ENCODE peak calls at places on chromosomes 6 and 20, in eight cellular contexts. R is vagina, N is sigmoid colon, I is H1, P is HCT116, Y is stomach, O is endothelial cell of umbilical vein, L is GM12878. E is an unnamed sample.
A peak's percentile ranks its signal among the peaks of the same experiment; 100 is the strongest.

GRCh38 chr20:11001767-11002540 is 328.2 kb upstream of the JAG1 start:
- DNase-seq in Y (no peak), P (peak; percentile 95), I (peak; percentile 17), O (peak; percentile 71), N (no peak), R (no peak), L (no peak), E (no peak)

GRCh38 chr20:21395666-21396044 is 1.7 kb downstream of the NKX2-4 start:
- DNase-seq in R (no peak), I (no peak), Y (no peak), P (no peak), L (no peak), O (no peak), N (no peak), E (no peak)

GRCh38 chr20:36929290-36929689 is 22.2 kb downstream of the SAMHD1 start:
- DNase-seq in R (no peak), P (no peak), O (no peak), Y (no peak), N (no peak), L (no peak), I (no peak), E (peak; percentile 20)

GRCh38 chr6:3943373-3943772 is 94.2 kb downstream of the FAM50B start:
- DNase-seq in O (peak; percentile 89), I (no peak), P (no peak), N (no peak), L (no peak), R (no peak), Y (no peak), E (no peak)

GRCh38 chr20:40323411-40323810 is 365.6 kb downstream of the MAFB start:
- DNase-seq in Y (no peak), N (no peak), P (no peak), R (no peak), L (no peak), O (no peak), I (no peak), E (no peak)

GRCh38 chr6:33199687-33200233 is 705 bp downstream of the RXRB start:
- DNase-seq in Y (peak; percentile 75), L (no peak), I (peak; percentile 73), O (peak; percentile 53), P (peak; percentile 74), N (peak; percentile 86), R (no peak), E (peak; percentile 94)

GRCh38 chr6:43496370-43497128 is 13.6 kb downstream of the LRRC73 start:
- DNase-seq in L (no peak), P (no peak), I (no peak), N (no peak), R (no peak), Y (no peak), O (peak; percentile 27), E (no peak)

GRCh38 chr20:50546729-50547314 is 36.6 kb downstream of the PTPN1 start:
- DNase-seq in Y (no peak), I (no peak), L (no peak), P (no peak), O (no peak), N (no peak), R (no peak), E (no peak)

GRCh38 chr6:42313038-42313437 is 95.4 kb upstream of the MRPS10 start:
- DNase-seq in I (no peak), Y (no peak), O (no peak), P (no peak), N (no peak), R (no peak), L (no peak), E (no peak)

GRCh38 chr6:33613794-33614166 is 7.3 kb upstream of the ITPR3 start:
- DNase-seq in Y (peak; percentile 49), N (peak; percentile 78), I (no peak), L (no peak), R (no peak), P (no peak), O (peak; percentile 42), E (no peak)

GRCh38 chr6:9502991-9503761 is 911.7 kb downstream of the TFAP2A start:
- DNase-seq in Y (no peak), O (peak; percentile 93), R (no peak), I (no peak), L (no peak), N (no peak), P (no peak), E (no peak)
- H3K4me3 ChIP-seq in Y (no peak overlapping the region), O (no peak overlapping the region), R (no peak overlapping the region), I (no peak overlapping the region), L (no peak overlapping the region), N (no peak overlapping the region), P (no peak overlapping the region), E (no peak overlapping the region)

DNA sequence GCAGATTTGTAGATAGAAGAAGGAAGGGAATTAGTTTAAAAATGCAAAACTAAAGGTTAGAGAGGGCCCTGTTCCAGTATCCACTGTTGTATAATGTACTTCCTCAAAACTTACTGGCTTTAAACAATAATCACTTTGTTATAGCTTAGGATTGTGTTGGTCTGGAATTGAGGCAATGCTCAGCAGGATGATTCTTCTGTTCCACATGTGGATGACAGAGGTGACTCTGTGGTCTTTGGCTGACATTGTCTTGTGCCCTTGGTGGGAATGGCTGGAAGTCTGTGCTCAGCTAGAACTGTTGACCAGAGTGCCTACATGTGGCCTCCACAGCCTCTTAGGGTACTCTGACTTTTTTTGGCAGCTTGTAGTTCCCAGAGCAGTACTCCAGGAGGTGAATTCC is 143.4 kb downstream of the AIG1 start:
- DNase-seq in L (no peak), N (no peak), I (no peak), Y (no peak), R (no peak), P (no peak), O (no peak), E (no peak)
- TF ChIP-seq POLR2AphosphoS5 in L (no peak), N (no peak), I (no peak), Y (no peak), R (no peak), P (no peak), O (no peak), E (no peak)

DNA sequence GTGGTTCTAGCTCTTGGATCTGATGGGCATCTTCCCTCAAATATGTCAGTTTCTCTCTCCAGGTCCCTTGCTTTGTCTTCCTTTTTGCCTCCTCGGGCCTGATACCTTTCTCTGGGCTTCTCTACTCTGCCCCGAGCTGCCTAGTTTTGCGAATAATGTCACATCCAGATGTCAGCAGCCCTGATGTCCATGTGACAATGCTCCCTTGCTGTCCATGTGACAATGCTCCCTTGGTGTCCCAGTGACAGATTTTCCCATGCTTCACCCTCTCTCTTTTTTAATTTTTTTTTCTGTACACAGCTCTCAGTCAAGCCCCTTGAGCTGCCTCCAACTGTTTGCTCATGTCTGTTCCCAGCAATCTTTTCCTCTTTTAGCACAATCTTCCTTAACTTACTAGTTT is 6.4 kb downstream of the TRAF3IP2 start:
- DNase-seq in I (no peak), N (no peak), O (no peak), Y (no peak), P (no peak), R (no peak), L (no peak), E (no peak)
- H3K4me1 ChIP-seq in I (peaks cover 15% of the 10 kb centered on the region), N (peaks cover 73% of the 10 kb centered on the region), O (peaks cover 39% of the 10 kb centered on the region), Y (peaks cover 73% of the 10 kb centered on the region), P (peaks cover 5% of the 10 kb centered on the region), R (peaks cover 70% of the 10 kb centered on the region), L (peaks cover 7% of the 10 kb centered on the region), E (peaks cover 24% of the 10 kb centered on the region)

DNA sequence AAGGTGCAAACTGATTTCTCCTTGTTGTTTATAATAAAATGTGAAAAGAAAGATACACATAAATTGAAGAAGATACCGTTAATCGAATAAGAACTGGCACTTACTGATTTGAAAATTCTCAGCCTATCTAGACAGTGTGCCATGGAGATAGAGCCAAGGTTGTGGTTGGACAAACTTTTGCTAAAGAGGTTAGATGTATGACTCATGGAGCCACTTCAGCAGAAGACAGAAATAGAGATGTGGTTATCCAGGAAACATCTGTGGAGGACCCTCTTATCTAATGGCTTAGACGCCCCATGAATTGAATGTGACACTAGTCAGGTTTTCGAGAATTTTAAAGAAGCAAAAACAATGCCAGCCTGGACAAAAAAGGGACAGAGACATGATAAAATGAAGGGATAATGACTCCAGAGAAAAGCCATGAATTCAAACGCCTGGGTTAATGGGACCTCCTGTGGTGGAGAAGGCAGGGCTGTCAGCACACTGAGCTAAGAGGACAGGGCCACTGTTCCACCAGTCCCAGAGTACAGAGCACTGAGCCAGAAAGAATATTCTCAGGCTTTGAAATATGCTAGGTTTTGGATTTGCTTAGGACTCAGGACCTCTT is 280.5 kb downstream of the CLVS2 start:
- DNase-seq in N (no peak), O (no peak), L (no peak), I (no peak), Y (no peak), R (no peak), P (no peak), E (no peak)
- H3K4me3 ChIP-seq in N (no peak overlapping the region), O (no peak overlapping the region), L (no peak overlapping the region), I (no peak overlapping the region), Y (no peak overlapping the region), R (no peak overlapping the region), P (no peak overlapping the region), E (no peak overlapping the region)

GRCh38 chr6:149061933-149062332 is 255.6 kb upstream of the TAB2 start:
- DNase-seq in Y (no peak), N (no peak), L (no peak), O (no peak), I (no peak), P (no peak), R (no peak), E (no peak)

GRCh38 chr6:149063443-149063842 is 254.1 kb upstream of the TAB2 start:
- DNase-seq in Y (no peak), R (no peak), L (no peak), N (no peak), I (no peak), O (no peak), P (no peak), E (no peak)

GRCh38 chr6:149064026-149065017 is 253.2 kb upstream of the TAB2 start:
- DNase-seq in I (no peak), L (no peak), R (no peak), O (no peak), P (no peak), N (no peak), Y (no peak), E (no peak)

GRCh38 chr6:149062653-149063348 is 254.7 kb upstream of the TAB2 start:
- DNase-seq in L (no peak), Y (no peak), N (no peak), P (no peak), O (no peak), R (no peak), I (no peak), E (no peak)

DNA sequence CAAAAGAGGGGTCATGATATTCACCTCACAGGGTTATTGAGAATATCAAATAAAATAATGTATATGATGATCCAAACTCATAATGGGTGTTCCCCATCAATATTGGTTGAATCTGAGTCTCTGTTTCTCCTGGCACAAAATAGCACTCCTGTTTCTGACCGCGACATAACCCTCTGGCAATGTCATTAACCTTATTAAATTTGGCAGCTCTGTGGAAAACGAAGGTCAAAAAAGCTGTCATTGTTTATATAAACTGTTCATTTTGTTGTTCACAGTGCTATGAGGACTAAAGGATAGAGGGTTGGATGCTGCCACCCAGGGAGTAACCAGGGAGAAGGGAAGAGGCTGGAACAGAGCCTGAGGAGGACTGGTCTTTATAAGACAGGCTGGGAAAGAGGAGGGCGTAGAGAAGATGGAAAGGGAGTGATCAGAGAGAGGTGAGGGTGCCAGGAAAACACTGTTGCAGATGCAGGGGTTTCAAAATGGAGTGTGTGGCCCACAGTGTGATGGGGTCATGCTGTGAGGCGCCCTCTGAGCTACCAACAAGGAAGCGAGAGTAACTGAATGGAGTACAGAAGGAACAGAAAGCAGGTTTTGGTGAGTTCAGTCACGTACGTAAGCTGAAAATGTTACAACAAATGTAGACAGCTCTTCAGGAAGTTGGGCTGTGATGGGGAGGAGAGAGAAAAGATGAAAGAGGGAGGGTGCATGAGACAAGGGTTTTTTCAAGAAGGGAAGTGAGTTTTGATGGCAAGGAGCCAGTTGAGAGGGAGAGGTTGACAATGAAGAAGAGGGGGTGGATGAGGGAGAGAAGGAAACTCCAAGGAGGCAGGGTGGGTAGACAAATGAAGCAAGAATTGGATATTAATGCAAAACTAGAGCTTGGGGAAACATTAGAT is 251.6 kb upstream of the TAB2 start:
- DNase-seq in O (no peak), N (no peak), Y (no peak), P (no peak), R (no peak), I (no peak), L (peak; percentile 99), E (peak; percentile 79)
- TF ChIP-seq POLR2AphosphoS5 in O (no peak), N (no peak), Y (no peak), P (no peak), R (no peak), I (no peak), L (peak; percentile 65), E (no peak)